ENCODE peak calls at places on chromosomes 2 and 18, in ten cellular contexts. S, K, X, Y, L, N, I, Z, F and R are unnamed samples.

GRCh38 chr18:9851511-9851910 is 34.3 kb upstream of the TXNDC2 start:
- DNase-seq in S (no peak), L (no peak), K (no peak), N (no peak), I (no peak), F (no peak), X (peak), Y (no peak), Z (no peak), R (no peak)

GRCh38 chr2:101219281-101219680 is 33.4 kb upstream of the CNOT11 start:
- DNase-seq in N (no peak), I (no peak), X (no peak), S (no peak), L (no peak), Y (no peak), K (no peak), Z (no peak), F (no peak), R (no peak)

GRCh38 chr18:70276416-70277145 is 12.3 kb upstream of the SOCS6 start:
- DNase-seq in S (no peak), N (no peak), I (no peak), K (no peak), F (no peak), L (no peak), Y (no peak), X (no peak), Z (no peak), R (peak)

GRCh38 chr2:47373747-47374146 is 29.2 kb upstream of the MSH2 start:
- DNase-seq in K (peak), N (no peak), I (no peak), Z (no peak), Y (peak), L (no peak), X (no peak), F (no peak), S (peak), R (no peak)

GRCh38 chr2:232435805-232436204 is 20.1 kb upstream of the ALPI start:
- DNase-seq in Y (no peak), N (no peak), F (no peak), L (no peak), K (peak), S (no peak), X (no peak), I (no peak), Z (no peak), R (no peak)

GRCh38 chr2:233455491-233455890 is 101.2 kb downstream of the DGKD start:
- DNase-seq in L (no peak), X (no peak), F (no peak), S (no peak), Y (no peak), I (no peak), N (no peak), Z (no peak), K (no peak), R (no peak)

GRCh38 chr2:195535911-195536522 is 121.0 kb upstream of the SLC39A10 start:
- DNase-seq in Z (no peak), S (no peak), F (no peak), Y (no peak), L (peak), X (no peak), K (no peak), N (peak), I (peak), R (no peak)

GRCh38 chr2:204850576-204850975 is 305.3 kb downstream of the PARD3B start:
- DNase-seq in K (peak), I (no peak), F (no peak), S (no peak), Z (no peak), L (no peak), X (no peak), Y (no peak), N (no peak), R (no peak)

GRCh38 chr2:80706541-80706940 is 402.0 kb upstream of the LRRTM1 start:
- DNase-seq in Z (no peak), F (no peak), Y (no peak), I (no peak), N (no peak), K (no peak), X (no peak), S (no peak), L (no peak), R (no peak)

GRCh38 chr2:14633031-14633430 is 514 bp downstream of the LRATD1 start:
- DNase-seq in X (no peak), K (peak), I (no peak), N (no peak), L (no peak), F (no peak), Y (peak), S (peak), Z (peak), R (no peak)

GRCh38 chr2:194985258-194985657 is 671.8 kb upstream of the SLC39A10 start:
- DNase-seq in I (no peak), Y (no peak), F (no peak), K (no peak), S (no peak), L (no peak), N (no peak), X (no peak), Z (no peak), R (no peak)

GRCh38 chr2:111904726-111905476 is 6.5 kb downstream of the MERTK start:
- DNase-seq in X (no peak), F (no peak), S (no peak), K (peak), L (no peak), I (no peak), Y (no peak), Z (no peak), N (no peak), R (no peak)

GRCh38 chr2:156589381-156590079 is 153.4 kb downstream of the GPD2 start:
- DNase-seq in S (no peak), I (peak), X (peak), N (peak), K (no peak), L (peak), Z (no peak), F (no peak), Y (peak), R (no peak)
- TF ChIP-seq CTCF in S (peak), I (peak), X (peak), N (peak), K (peak), L (peak), Z (no peak), F (peak), Y (no peak), R (peak)

DNA sequence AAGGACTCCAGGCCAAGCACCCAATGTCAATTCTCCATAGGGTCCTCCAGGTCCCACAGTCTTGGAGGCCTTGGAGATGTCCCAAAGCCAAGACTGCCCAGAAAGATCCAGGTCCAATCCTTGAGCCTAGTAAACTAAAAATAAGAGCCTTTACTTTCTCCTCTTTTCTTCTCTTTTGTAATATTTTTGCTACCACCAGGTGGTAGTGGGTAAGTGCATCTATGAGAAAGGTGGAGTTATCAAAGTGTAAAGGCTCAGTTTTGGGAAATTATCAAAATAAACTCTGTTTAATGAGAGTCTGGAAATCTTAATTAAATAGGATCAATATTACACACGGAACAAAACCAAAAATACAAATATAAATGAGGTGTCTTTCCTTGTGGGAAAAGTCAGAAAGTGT is 276.4 kb downstream of the ALK start:
- DNase-seq in N (no peak), L (no peak), Z (no peak), I (no peak), Y (no peak), S (no peak), F (no peak), X (no peak), K (no peak), R (no peak)
- TF ChIP-seq CTCF in N (no peak), L (no peak), Z (no peak), I (no peak), Y (no peak), S (peak), F (no peak), X (no peak), K (peak), R (no peak)

DNA sequence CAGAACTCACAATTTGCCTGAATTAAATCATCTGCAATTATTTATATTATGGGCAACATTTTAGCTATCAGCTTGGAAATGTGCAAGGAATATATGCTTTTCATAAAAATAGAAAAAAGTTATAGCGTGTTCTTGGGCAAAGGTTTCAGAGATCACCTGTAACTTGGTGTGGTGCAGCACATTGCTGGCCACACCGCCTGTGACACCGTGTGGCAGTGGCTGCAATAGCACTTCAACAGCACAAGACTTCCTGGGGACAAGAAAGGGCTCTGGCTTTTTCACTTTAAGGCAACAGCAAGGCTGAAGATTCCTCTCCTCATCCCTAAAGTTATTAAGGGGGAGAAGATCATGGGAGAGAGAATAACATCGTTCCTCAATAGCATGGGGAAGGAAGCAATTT is 14.8 kb upstream of the SERPINB3 start:
- DNase-seq in S (peak), K (peak), I (no peak), Z (no peak), X (no peak), N (no peak), L (no peak), Y (peak), F (no peak), R (no peak)
- TF ChIP-seq CTCF in S (peak), K (peak), I (no peak), Z (no peak), X (no peak), N (no peak), L (peak), Y (no peak), F (no peak), R (peak)

DNA sequence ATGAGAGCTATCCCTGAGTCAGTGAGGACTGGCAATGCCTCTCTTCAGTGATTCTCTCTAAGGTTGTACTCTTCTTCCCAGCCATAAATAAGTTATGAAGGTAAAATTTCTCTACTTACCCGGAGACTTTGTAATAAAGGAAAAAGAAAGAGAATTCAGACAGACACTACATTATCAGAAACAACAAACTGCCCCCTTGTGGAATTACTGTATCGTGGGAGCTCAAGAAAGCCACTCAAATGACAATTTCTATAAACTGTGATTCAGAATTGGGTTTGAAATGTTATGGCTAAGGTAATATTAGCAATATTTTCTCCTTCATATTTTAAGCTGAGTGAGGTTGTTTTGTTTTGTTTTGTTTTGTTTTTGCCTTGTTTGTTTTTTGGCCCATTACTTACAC is 155.8 kb upstream of the TANK start:
- DNase-seq in F (no peak), X (peak), I (no peak), L (no peak), Z (no peak), K (no peak), N (no peak), S (no peak), Y (no peak), R (no peak)
- TF ChIP-seq CTCF in F (peak), X (peak), I (peak), L (peak), Z (no peak), K (peak), N (peak), S (peak), Y (no peak), R (peak)

GRCh38 chr2:200795044-200795443 is 16.7 kb upstream of the BZW1 start:
- DNase-seq in Z (peak), F (peak), N (no peak), K (peak), I (peak), S (no peak), X (peak), L (no peak), Y (no peak), R (no peak)
- TF ChIP-seq CTCF in Z (no peak), F (no peak), N (no peak), K (peak), I (no peak), S (no peak), X (no peak), L (no peak), Y (no peak), R (no peak)